ENCODE peak calls at places on chromosomes 7 and 10, in seven cellular contexts. F is vagina, K is stomach, E is Panc1, N is SK-N-SH, C is HCT116, P is suprapubic skin. B is an unnamed sample.

GRCh38 chr7:134058980-134059379 is 68.2 kb upstream of the LRGUK start:
- DNase-seq in F (no peak), K (no peak), E (no peak), N (no peak), C (no peak), P (no peak), B (no peak)

GRCh38 chr10:68145705-68146104 is 36.4 kb downstream of the MYPN start:
- DNase-seq in F (no peak), K (no peak), E (no peak), N (no peak), C (no peak), P (no peak), B (no peak)

GRCh38 chr7:144903201-144903600 is 67.3 kb upstream of the TPK1 start:
- DNase-seq in F (no peak), K (no peak), E (no peak), N (no peak), C (no peak), P (no peak), B (no peak)

GRCh38 chr10:102648889-102649752 is 4.8 kb downstream of the TRIM8 start:
- DNase-seq in F (no peak), K (peak), E (no peak), N (peak), C (no peak), P (no peak), B (no peak)

GRCh38 chr7:132065193-132065972 is 509.0 kb upstream of the PODXL start:
- DNase-seq in F (peak), K (no peak), E (peak), N (peak), C (peak), P (peak), B (no peak)

GRCh38 chr10:116113721-116114501 is 159.1 kb downstream of the GFRA1 start:
- DNase-seq in F (peak), K (no peak), E (no peak), N (no peak), C (no peak), P (no peak), B (no peak)

GRCh38 chr10:27745719-27746363 is at the start of gene MKX:
- DNase-seq in F (no peak), K (peak), E (no peak), N (peak), C (no peak), P (peak), B (peak)

GRCh38 chr7:149561072-149561471 is 63.5 kb upstream of the ZNF746 start:
- DNase-seq in F (no peak), K (no peak), E (no peak), N (no peak), C (no peak), P (no peak), B (no peak)

GRCh38 chr7:139734395-139734794 is 43.4 kb downstream of the HIPK2 start:
- DNase-seq in F (no peak), K (no peak), E (peak), N (no peak), C (no peak), P (no peak), B (no peak)

GRCh38 chr7:24477376-24477775 is 95.9 kb upstream of the PALS2 start:
- DNase-seq in F (no peak), K (no peak), E (no peak), N (no peak), C (no peak), P (no peak), B (no peak)

GRCh38 chr7:152663101-152663740 is 12.7 kb downstream of the XRCC2 start:
- DNase-seq in F (no peak), K (no peak), E (no peak), N (no peak), C (no peak), P (no peak), B (no peak)

GRCh38 chr7:102875700-102876192 is 37.1 kb upstream of the LRRC17 start:
- DNase-seq in F (no peak), K (peak), E (peak), N (no peak), C (peak), P (no peak), B (no peak)

GRCh38 chr7:14836571-14837189 is 65.9 kb downstream of the DGKB start:
- DNase-seq in F (no peak), K (no peak), E (peak), N (no peak), C (peak), P (no peak), B (no peak)

GRCh38 chr10:3959370-3960266 is 174.6 kb upstream of the KLF6 start:
- DNase-seq in F (no peak), K (no peak), E (no peak), N (no peak), C (no peak), P (no peak), B (no peak)

GRCh38 chr10:67884842-67885680 is 605 bp downstream of the SIRT1 start:
- DNase-seq in F (no peak), K (peak), E (peak), N (peak), C (peak), P (peak), B (peak)

GRCh38 chr7:155531686-155532085 is 14.7 kb downstream of the CNPY1 start:
- DNase-seq in F (no peak), K (no peak), E (no peak), N (no peak), C (no peak), P (no peak), B (no peak)

GRCh38 chr10:26274391-26274790 is 57.8 kb downstream of the GAD2 start:
- DNase-seq in F (no peak), K (no peak), E (no peak), N (no peak), C (no peak), P (no peak), B (no peak)

GRCh38 chr7:154927624-154928125 is 75.2 kb downstream of the PAXIP1 start:
- DNase-seq in F (no peak), K (peak), E (peak), N (peak), C (peak), P (peak), B (no peak)

GRCh38 chr10:25813511-25813910 is 120.5 kb upstream of the MYO3A start:
- DNase-seq in F (no peak), K (no peak), E (no peak), N (no peak), C (no peak), P (no peak), B (no peak)

GRCh38 chr10:125124114-125124486 is 36.3 kb downstream of the CTBP2 start:
- DNase-seq in F (no peak), K (no peak), E (no peak), N (no peak), C (no peak), P (no peak), B (no peak)

GRCh38 chr7:48011323-48011722 is 17.6 kb downstream of the SUN3 start:
- DNase-seq in F (no peak), K (no peak), E (no peak), N (no peak), C (no peak), P (no peak), B (no peak)

GRCh38 chr7:1296727-1297475 is 64.2 kb downstream of the UNCX start:
- DNase-seq in F (no peak), K (no peak), E (no peak), N (peak), C (no peak), P (no peak), B (no peak)

GRCh38 chr7:73437699-73438416 is 4.3 kb downstream of the FZD9 start:
- DNase-seq in F (no peak), K (no peak), E (no peak), N (peak), C (no peak), P (no peak), B (no peak)

GRCh38 chr10:37684765-37685164 is 172.6 kb downstream of the ZNF248 start:
- DNase-seq in F (no peak), K (no peak), E (no peak), N (no peak), C (no peak), P (no peak), B (no peak)

GRCh38 chr10:72567884-72568283 is 58.0 kb downstream of the MICU1 start:
- DNase-seq in F (no peak), K (no peak), E (peak), N (peak), C (peak), P (no peak), B (no peak)

GRCh38 chr10:7634142-7634894 is 32.4 kb downstream of the ITIH5 start:
- DNase-seq in F (no peak), K (no peak), E (no peak), N (no peak), C (no peak), P (no peak), B (no peak)

GRCh38 chr10:68471586-68472408 is at the start of gene DNA2:
- DNase-seq in F (no peak), K (peak), E (peak), N (peak), C (peak), P (no peak), B (peak)

GRCh38 chr10:105729428-105729827 is 1088.3 kb downstream of the SORCS3 start:
- DNase-seq in F (no peak), K (no peak), E (no peak), N (no peak), C (no peak), P (no peak), B (no peak)

GRCh38 chr7:26549281-26549943 is 257.8 kb downstream of the SNX10 start:
- DNase-seq in F (no peak), K (peak), E (no peak), N (no peak), C (no peak), P (no peak), B (no peak)

GRCh38 chr7:109964780-109965179 is 1126.1 kb upstream of the LRRN3 start:
- DNase-seq in F (no peak), K (no peak), E (peak), N (no peak), C (no peak), P (no peak), B (no peak)

GRCh38 chr10:94420998-94421397 is 18.7 kb downstream of the TBC1D12 start:
- DNase-seq in F (no peak), K (no peak), E (no peak), N (no peak), C (no peak), P (no peak), B (no peak)

GRCh38 chr7:8371742-8372141 is 61.7 kb upstream of the NXPH1 start:
- DNase-seq in F (no peak), K (no peak), E (no peak), N (no peak), C (no peak), P (no peak), B (no peak)

GRCh38 chr7:27782849-27783248 is 42.9 kb downstream of the TAX1BP1 start:
- DNase-seq in F (no peak), K (no peak), E (no peak), N (no peak), C (no peak), P (no peak), B (no peak)

GRCh38 chr10:62076872-62077271 is 175.4 kb downstream of the ARID5B start:
- DNase-seq in F (no peak), K (no peak), E (peak), N (no peak), C (no peak), P (no peak), B (no peak)

GRCh38 chr7:73715648-73716317 is 3.7 kb downstream of the STX1A start:
- DNase-seq in F (no peak), K (peak), E (peak), N (no peak), C (peak), P (no peak), B (no peak)

GRCh38 chr7:44112231-44112996 is 8.3 kb downstream of the AEBP1 start:
- DNase-seq in F (no peak), K (no peak), E (no peak), N (peak), C (no peak), P (no peak), B (no peak)

GRCh38 chr7:2732959-2733584 is 45.1 kb downstream of the AMZ1 start:
- DNase-seq in F (no peak), K (peak), E (no peak), N (no peak), C (no peak), P (no peak), B (peak)

GRCh38 chr7:104241581-104241980 is 33.8 kb upstream of the ORC5 start:
- DNase-seq in F (no peak), K (no peak), E (no peak), N (no peak), C (no peak), P (no peak), B (no peak)
- H3K4me3 ChIP-seq in F (no peak), K (no peak), E (no peak), N (no peak), C (no peak), P (no peak), B (no peak)

GRCh38 chr7:100604078-100604975 is 2.2 kb downstream of the PCOLCE start:
- DNase-seq in F (no peak), K (peak), E (no peak), N (peak), C (no peak), P (peak), B (peak)
- TF ChIP-seq POLR2AphosphoS5 in F (no peak), K (peak), E (peak), N (peak), C (peak), P (no peak), B (peak)

GRCh38 chr7:99653754-99654153 is 26.0 kb downstream of the CYP3A5 start:
- DNase-seq in F (no peak), K (no peak), E (no peak), N (no peak), C (no peak), P (no peak), B (no peak)
- H3K4me3 ChIP-seq in F (no peak), K (no peak), E (no peak), N (no peak), C (no peak), P (no peak), B (no peak)

GRCh38 chr7:46355331-46355730 is 434.3 kb upstream of the IGFBP3 start:
- DNase-seq in F (no peak), K (no peak), E (no peak), N (no peak), C (no peak), P (no peak), B (no peak)

GRCh38 chr7:46356365-46356764 is 435.3 kb upstream of the IGFBP3 start:
- DNase-seq in F (no peak), K (no peak), E (no peak), N (no peak), C (no peak), P (no peak), B (no peak)

GRCh38 chr7:46357290-46357689 is 436.2 kb upstream of the IGFBP3 start:
- DNase-seq in F (no peak), K (no peak), E (no peak), N (no peak), C (no peak), P (no peak), B (no peak)

GRCh38 chr7:46349490-46349889 is 428.4 kb upstream of the IGFBP3 start:
- DNase-seq in F (no peak), K (no peak), E (no peak), N (no peak), C (no peak), P (no peak), B (no peak)

DNA sequence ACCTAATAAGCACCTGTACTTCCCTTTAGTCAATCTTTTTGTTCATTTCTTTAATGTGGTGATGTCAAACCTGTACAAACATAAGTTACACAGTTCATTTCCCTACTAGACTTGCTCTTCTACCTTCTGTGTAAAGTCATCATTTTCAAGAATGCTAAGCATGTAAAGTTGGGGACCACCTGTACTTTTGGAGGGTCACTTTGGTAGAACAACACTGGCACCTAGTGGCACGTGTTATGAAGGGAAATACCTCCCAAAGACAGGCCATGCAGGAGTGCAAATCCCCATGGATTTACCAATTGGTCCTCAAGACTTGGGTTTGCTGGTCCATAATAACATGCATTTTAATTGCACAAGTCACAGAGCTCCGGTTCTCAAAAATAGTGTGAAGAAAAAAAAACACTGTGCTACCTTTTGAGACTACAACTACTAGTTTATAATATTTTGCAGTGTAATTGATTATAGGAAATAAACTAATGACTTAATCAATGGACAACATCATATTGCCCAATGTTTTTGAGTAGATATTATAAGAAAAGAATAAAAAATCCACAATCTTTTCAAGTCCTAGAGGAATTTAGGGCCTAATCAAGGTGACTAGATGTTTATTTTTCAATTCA is 431.4 kb upstream of the IGFBP3 start:
- DNase-seq in F (no peak), K (no peak), E (peak), N (peak), C (peak), P (no peak), B (no peak)
- TF ChIP-seq POLR2AphosphoS5 in F (no peak), K (no peak), E (no peak), N (no peak), C (no peak), P (no peak), B (no peak)

GRCh38 chr7:116218051-116218645 is 7.8 kb downstream of the TES start:
- DNase-seq in F (no peak), K (peak), E (no peak), N (peak), C (peak), P (no peak), B (no peak)

GRCh38 chr7:116219288-116219687 is 8.9 kb downstream of the TES start:
- DNase-seq in F (no peak), K (no peak), E (no peak), N (no peak), C (no peak), P (no peak), B (no peak)

GRCh38 chr7:116216956-116217570 is 6.7 kb downstream of the TES start:
- DNase-seq in F (no peak), K (no peak), E (no peak), N (no peak), C (no peak), P (no peak), B (no peak)

GRCh38 chr7:116215550-116215949 is 5.2 kb downstream of the TES start:
- DNase-seq in F (no peak), K (no peak), E (no peak), N (no peak), C (no peak), P (no peak), B (no peak)

GRCh38 chr7:116218747-116219146 is 8.4 kb downstream of the TES start:
- DNase-seq in F (no peak), K (no peak), E (no peak), N (no peak), C (no peak), P (no peak), B (no peak)
- H3K4me3 ChIP-seq in F (no peak), K (no peak), E (no peak), N (no peak), C (no peak), P (no peak), B (no peak)

GRCh38 chr7:49848211-49848841 is 74.9 kb downstream of the VWC2 start:
- DNase-seq in F (no peak), K (no peak), E (no peak), N (no peak), C (no peak), P (no peak), B (no peak)
- TF ChIP-seq POLR2AphosphoS5 in F (no peak), K (no peak), E (no peak), N (no peak), C (no peak), P (no peak), B (no peak)

DNA sequence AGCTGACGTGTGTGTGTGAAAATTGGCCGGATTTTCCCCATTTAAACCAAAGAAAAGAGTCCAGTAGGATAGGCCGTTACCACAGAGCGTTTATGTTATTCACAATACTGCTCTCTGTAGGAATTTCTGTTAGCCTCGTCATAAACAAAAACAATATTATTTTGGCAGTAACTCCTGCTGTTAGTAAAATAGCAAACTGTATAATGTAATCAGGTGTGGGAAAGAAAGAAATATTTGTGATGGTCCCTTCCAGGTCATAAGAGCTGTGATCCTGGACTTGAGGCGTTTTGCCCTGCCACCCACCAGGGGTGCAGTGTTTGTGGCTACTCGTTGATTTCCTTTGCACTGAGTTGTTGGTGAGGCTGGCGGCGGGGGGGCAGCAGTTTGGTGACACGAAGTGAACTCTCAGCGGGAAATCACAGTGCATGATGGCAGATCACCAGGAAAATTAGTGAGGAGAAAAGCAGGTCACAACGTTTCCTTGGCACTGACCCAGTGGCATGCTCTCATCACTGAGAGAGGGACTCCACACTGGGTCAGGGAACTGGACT is 2.8 kb downstream of the EEPD1 start:
- DNase-seq in F (no peak), K (peak), E (no peak), N (peak), C (no peak), P (no peak), B (no peak)
- H3K4me3 ChIP-seq in F (peak), K (peak), E (peak), N (no peak), C (no peak), P (peak), B (peak)

GRCh38 chr10:73937333-73938020 is 26.5 kb downstream of the PLAU start:
- DNase-seq in F (no peak), K (no peak), E (no peak), N (no peak), C (no peak), P (no peak), B (no peak)
- TF ChIP-seq POLR2AphosphoS5 in F (no peak), K (no peak), E (no peak), N (no peak), C (no peak), P (no peak), B (no peak)

GRCh38 chr7:100567045-100567730 is 6.5 kb downstream of the SAP25 start:
- DNase-seq in F (no peak), K (no peak), E (no peak), N (no peak), C (no peak), P (no peak), B (peak)
- H3K4me3 ChIP-seq in F (no peak), K (no peak), E (no peak), N (no peak), C (no peak), P (no peak), B (no peak)

GRCh38 chr7:5693529-5693928 is 87.9 kb downstream of the RNF216 start:
- DNase-seq in F (no peak), K (no peak), E (no peak), N (no peak), C (no peak), P (no peak), B (no peak)

GRCh38 chr7:5695037-5695708 is 86.3 kb downstream of the RNF216 start:
- DNase-seq in F (no peak), K (no peak), E (no peak), N (no peak), C (no peak), P (no peak), B (no peak)

GRCh38 chr7:5695709-5696345 is 85.6 kb downstream of the RNF216 start:
- DNase-seq in F (no peak), K (no peak), E (no peak), N (no peak), C (no peak), P (no peak), B (no peak)

GRCh38 chr7:5692845-5693278 is 88.6 kb downstream of the RNF216 start:
- DNase-seq in F (no peak), K (no peak), E (peak), N (peak), C (no peak), P (no peak), B (no peak)

GRCh38 chr7:5694221-5694754 is 87.2 kb downstream of the RNF216 start:
- DNase-seq in F (no peak), K (no peak), E (no peak), N (no peak), C (no peak), P (no peak), B (no peak)
- TF ChIP-seq POLR2AphosphoS5 in F (peak), K (peak), E (no peak), N (peak), C (no peak), P (no peak), B (peak)